ENCODE peak calls at places on chromosome 10, in seven cellular contexts. One of them, this sample, is unnamed.

GRCh38 chr10:43461950-43462349 is 25.0 kb downstream of the ZNF487 start:
- DNase-seq in endothelial cell: peak
- DNase-seq in left ventricle myocardium inferior: no peak
- DNase-seq in HepG2: peak
- DNase-seq in astrocyte of the spinal cord: peak
- DNase-seq in dorsolateral prefrontal cortex: no peak
- DNase-seq in cardiac muscle cell: peak
- DNase-seq in this sample: peak

GRCh38 chr10:124798364-124798763 is 3.3 kb upstream of the ABRAXAS2 start:
- DNase-seq in left ventricle myocardium inferior: no peak
- DNase-seq in astrocyte of the spinal cord: no peak
- DNase-seq in HepG2: no peak
- DNase-seq in dorsolateral prefrontal cortex: no peak
- DNase-seq in endothelial cell: no peak
- DNase-seq in cardiac muscle cell: no peak
- DNase-seq in this sample: no peak

GRCh38 chr10:91495402-91495801 is 85.3 kb downstream of the HECTD2 start:
- DNase-seq in endothelial cell: no peak
- DNase-seq in astrocyte of the spinal cord: no peak
- DNase-seq in dorsolateral prefrontal cortex: no peak
- DNase-seq in HepG2: no peak
- DNase-seq in cardiac muscle cell: no peak
- DNase-seq in left ventricle myocardium inferior: no peak
- DNase-seq in this sample: no peak

GRCh38 chr10:62759599-62760175 is 44.8 kb upstream of the ADO start:
- DNase-seq in cardiac muscle cell: no peak
- DNase-seq in astrocyte of the spinal cord: no peak
- DNase-seq in dorsolateral prefrontal cortex: no peak
- DNase-seq in HepG2: no peak
- DNase-seq in endothelial cell: no peak
- DNase-seq in left ventricle myocardium inferior: no peak
- DNase-seq in this sample: no peak

GRCh38 chr10:110918269-110918632 is 729 bp downstream of the BBIP1 start:
- DNase-seq in left ventricle myocardium inferior: peak
- DNase-seq in HepG2: peak
- DNase-seq in dorsolateral prefrontal cortex: no peak
- DNase-seq in endothelial cell: no peak
- DNase-seq in cardiac muscle cell: no peak
- DNase-seq in astrocyte of the spinal cord: peak
- DNase-seq in this sample: peak

GRCh38 chr10:83764681-83765080 is 374.6 kb upstream of the GHITM start:
- DNase-seq in endothelial cell: no peak
- DNase-seq in left ventricle myocardium inferior: no peak
- DNase-seq in cardiac muscle cell: peak
- DNase-seq in astrocyte of the spinal cord: peak
- DNase-seq in HepG2: no peak
- DNase-seq in dorsolateral prefrontal cortex: no peak
- DNase-seq in this sample: no peak

GRCh38 chr10:24462340-24462739 is 253.4 kb downstream of the KIAA1217 start:
- DNase-seq in left ventricle myocardium inferior: no peak
- DNase-seq in astrocyte of the spinal cord: no peak
- DNase-seq in dorsolateral prefrontal cortex: no peak
- DNase-seq in HepG2: no peak
- DNase-seq in endothelial cell: no peak
- DNase-seq in cardiac muscle cell: no peak
- DNase-seq in this sample: no peak

GRCh38 chr10:87636313-87636915 is 23.3 kb upstream of the PAPSS2 start:
- DNase-seq in endothelial cell: no peak
- DNase-seq in HepG2: no peak
- DNase-seq in left ventricle myocardium inferior: no peak
- DNase-seq in astrocyte of the spinal cord: no peak
- DNase-seq in cardiac muscle cell: no peak
- DNase-seq in dorsolateral prefrontal cortex: no peak
- DNase-seq in this sample: no peak

GRCh38 chr10:88019753-88020152 is 156.3 kb downstream of the PTEN start:
- DNase-seq in cardiac muscle cell: no peak
- DNase-seq in dorsolateral prefrontal cortex: no peak
- DNase-seq in endothelial cell: no peak
- DNase-seq in HepG2: no peak
- DNase-seq in astrocyte of the spinal cord: no peak
- DNase-seq in left ventricle myocardium inferior: no peak
- DNase-seq in this sample: no peak

GRCh38 chr10:37976091-37976879 is at the start of gene ZNF25:
- DNase-seq in HepG2: peak
- DNase-seq in endothelial cell: peak
- DNase-seq in dorsolateral prefrontal cortex: peak
- DNase-seq in astrocyte of the spinal cord: peak
- DNase-seq in left ventricle myocardium inferior: peak
- DNase-seq in cardiac muscle cell: peak
- DNase-seq in this sample: peak

GRCh38 chr10:77493851-77494788 is 143.5 kb downstream of the KCNMA1 start:
- DNase-seq in HepG2: peak
- DNase-seq in left ventricle myocardium inferior: no peak
- DNase-seq in cardiac muscle cell: peak
- DNase-seq in dorsolateral prefrontal cortex: no peak
- DNase-seq in endothelial cell: peak
- DNase-seq in astrocyte of the spinal cord: peak
- DNase-seq in this sample: no peak

GRCh38 chr10:15123749-15124184 is 26.6 kb downstream of the RPP38 start:
- DNase-seq in endothelial cell: no peak
- DNase-seq in cardiac muscle cell: peak
- DNase-seq in HepG2: no peak
- DNase-seq in astrocyte of the spinal cord: peak
- DNase-seq in dorsolateral prefrontal cortex: no peak
- DNase-seq in left ventricle myocardium inferior: no peak
- DNase-seq in this sample: peak

GRCh38 chr10:64506963-64507362 is 985.8 kb downstream of the REEP3 start:
- DNase-seq in left ventricle myocardium inferior: no peak
- DNase-seq in dorsolateral prefrontal cortex: no peak
- DNase-seq in endothelial cell: no peak
- DNase-seq in cardiac muscle cell: no peak
- DNase-seq in HepG2: no peak
- DNase-seq in astrocyte of the spinal cord: no peak
- DNase-seq in this sample: no peak

GRCh38 chr10:11533328-11533781 is 78.1 kb downstream of the USP6NL start:
- DNase-seq in dorsolateral prefrontal cortex: no peak
- DNase-seq in endothelial cell: peak
- DNase-seq in astrocyte of the spinal cord: no peak
- DNase-seq in cardiac muscle cell: peak
- DNase-seq in HepG2: peak
- DNase-seq in left ventricle myocardium inferior: no peak
- DNase-seq in this sample: no peak
- TF ChIP-seq CTCF in dorsolateral prefrontal cortex: no peak
- TF ChIP-seq CTCF in endothelial cell: peak
- TF ChIP-seq CTCF in astrocyte of the spinal cord: peak
- TF ChIP-seq CTCF in cardiac muscle cell: peak
- TF ChIP-seq CTCF in HepG2: no peak
- TF ChIP-seq CTCF in left ventricle myocardium inferior: peak
- TF ChIP-seq CTCF in this sample: no peak

GRCh38 chr10:29534590-29534989 is 100.2 kb downstream of the SVIL start:
- DNase-seq in HepG2: no peak
- DNase-seq in cardiac muscle cell: no peak
- DNase-seq in endothelial cell: no peak
- DNase-seq in astrocyte of the spinal cord: no peak
- DNase-seq in dorsolateral prefrontal cortex: no peak
- DNase-seq in left ventricle myocardium inferior: no peak
- DNase-seq in this sample: no peak

GRCh38 chr10:29533696-29534285 is 101.0 kb downstream of the SVIL start:
- DNase-seq in left ventricle myocardium inferior: no peak
- DNase-seq in endothelial cell: no peak
- DNase-seq in astrocyte of the spinal cord: no peak
- DNase-seq in dorsolateral prefrontal cortex: no peak
- DNase-seq in cardiac muscle cell: no peak
- DNase-seq in HepG2: no peak
- DNase-seq in this sample: no peak

GRCh38 chr10:29537799-29538198 is 97.0 kb downstream of the SVIL start:
- DNase-seq in HepG2: no peak
- DNase-seq in cardiac muscle cell: no peak
- DNase-seq in astrocyte of the spinal cord: no peak
- DNase-seq in left ventricle myocardium inferior: no peak
- DNase-seq in endothelial cell: no peak
- DNase-seq in dorsolateral prefrontal cortex: no peak
- DNase-seq in this sample: no peak

GRCh38 chr10:29535012-29535777 is 99.6 kb downstream of the SVIL start:
- DNase-seq in astrocyte of the spinal cord: peak
- DNase-seq in dorsolateral prefrontal cortex: peak
- DNase-seq in HepG2: peak
- DNase-seq in cardiac muscle cell: peak
- DNase-seq in endothelial cell: peak
- DNase-seq in left ventricle myocardium inferior: peak
- DNase-seq in this sample: no peak

DNA sequence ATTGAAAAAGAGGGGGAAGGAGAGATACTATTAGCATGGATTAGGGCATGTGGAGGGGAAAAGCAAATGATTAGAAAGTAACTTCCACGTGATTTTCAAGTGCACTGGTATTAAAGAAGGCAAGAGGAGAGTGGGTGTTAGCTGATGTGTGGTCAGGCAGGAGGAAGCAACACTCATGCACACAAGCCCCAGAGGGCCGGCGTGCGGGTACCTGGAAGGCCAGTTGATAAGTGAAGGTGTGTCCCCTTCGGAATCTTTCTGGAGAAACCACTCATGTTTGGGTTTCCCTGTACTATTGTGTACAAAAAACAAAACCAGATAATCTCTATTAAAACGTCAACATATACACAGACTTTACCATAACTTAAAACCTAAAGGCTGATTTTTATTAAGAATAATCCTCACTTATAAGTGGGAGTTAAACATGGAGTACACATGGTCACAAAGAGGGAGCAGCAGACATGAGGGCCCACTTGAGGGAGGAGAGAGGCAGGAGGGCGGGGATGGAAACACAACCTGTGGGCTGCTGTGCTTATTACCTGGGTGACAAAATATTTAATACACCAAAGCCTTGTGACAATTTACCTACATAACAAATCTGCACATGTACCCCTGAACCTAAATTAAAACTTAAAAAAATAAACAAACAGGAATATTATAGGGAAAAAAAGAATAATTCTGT is 98.9 kb downstream of the SVIL start:
- DNase-seq in astrocyte of the spinal cord: no peak
- DNase-seq in left ventricle myocardium inferior: no peak
- DNase-seq in HepG2: no peak
- DNase-seq in endothelial cell: no peak
- DNase-seq in cardiac muscle cell: no peak
- DNase-seq in dorsolateral prefrontal cortex: no peak
- DNase-seq in this sample: no peak
- TF ChIP-seq CTCF in astrocyte of the spinal cord: no peak
- TF ChIP-seq CTCF in left ventricle myocardium inferior: no peak
- TF ChIP-seq CTCF in HepG2: no peak
- TF ChIP-seq CTCF in endothelial cell: no peak
- TF ChIP-seq CTCF in cardiac muscle cell: no peak
- TF ChIP-seq CTCF in dorsolateral prefrontal cortex: peak
- TF ChIP-seq CTCF in this sample: no peak

GRCh38 chr10:103868200-103868599 is 12.8 kb upstream of the SH3PXD2A start:
- DNase-seq in left ventricle myocardium inferior: no peak
- DNase-seq in dorsolateral prefrontal cortex: no peak
- DNase-seq in endothelial cell: no peak
- DNase-seq in astrocyte of the spinal cord: no peak
- DNase-seq in HepG2: no peak
- DNase-seq in cardiac muscle cell: no peak
- DNase-seq in this sample: no peak

GRCh38 chr10:103869336-103869735 is 14.0 kb upstream of the SH3PXD2A start:
- DNase-seq in endothelial cell: no peak
- DNase-seq in HepG2: no peak
- DNase-seq in left ventricle myocardium inferior: no peak
- DNase-seq in dorsolateral prefrontal cortex: no peak
- DNase-seq in astrocyte of the spinal cord: no peak
- DNase-seq in cardiac muscle cell: no peak
- DNase-seq in this sample: no peak

GRCh38 chr10:103872137-103872933 is 17.0 kb upstream of the SH3PXD2A start:
- DNase-seq in HepG2: no peak
- DNase-seq in left ventricle myocardium inferior: no peak
- DNase-seq in dorsolateral prefrontal cortex: no peak
- DNase-seq in cardiac muscle cell: no peak
- DNase-seq in astrocyte of the spinal cord: no peak
- DNase-seq in endothelial cell: no peak
- DNase-seq in this sample: no peak

GRCh38 chr10:103871006-103871405 is 15.6 kb upstream of the SH3PXD2A start:
- DNase-seq in dorsolateral prefrontal cortex: no peak
- DNase-seq in endothelial cell: no peak
- DNase-seq in left ventricle myocardium inferior: no peak
- DNase-seq in cardiac muscle cell: no peak
- DNase-seq in HepG2: no peak
- DNase-seq in astrocyte of the spinal cord: no peak
- DNase-seq in this sample: no peak

DNA sequence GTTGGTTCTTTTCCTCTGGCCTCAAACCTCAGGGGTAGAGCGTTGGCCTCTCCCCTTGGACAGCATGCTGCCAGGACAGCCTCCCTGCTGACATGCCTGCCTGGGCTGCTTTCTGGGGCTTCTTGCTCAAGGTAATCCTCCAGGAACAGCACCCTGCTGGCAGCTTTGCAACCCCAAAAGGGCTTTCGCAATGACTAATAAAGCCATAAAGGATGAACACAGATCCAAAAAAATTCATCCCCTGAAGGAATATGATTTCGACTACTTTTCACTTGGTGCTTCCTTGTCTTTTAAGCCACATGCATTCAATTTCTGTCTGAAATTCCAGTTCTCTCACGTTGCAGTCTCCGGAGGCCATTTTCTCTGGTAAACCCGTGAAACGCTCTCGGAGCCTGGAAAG is 15.1 kb upstream of the SH3PXD2A start:
- DNase-seq in endothelial cell: no peak
- DNase-seq in dorsolateral prefrontal cortex: no peak
- DNase-seq in left ventricle myocardium inferior: no peak
- DNase-seq in cardiac muscle cell: peak
- DNase-seq in astrocyte of the spinal cord: peak
- DNase-seq in HepG2: no peak
- DNase-seq in this sample: no peak
- TF ChIP-seq CTCF in endothelial cell: no peak
- TF ChIP-seq CTCF in dorsolateral prefrontal cortex: no peak
- TF ChIP-seq CTCF in left ventricle myocardium inferior: no peak
- TF ChIP-seq CTCF in cardiac muscle cell: no peak
- TF ChIP-seq CTCF in astrocyte of the spinal cord: no peak
- TF ChIP-seq CTCF in HepG2: no peak
- TF ChIP-seq CTCF in this sample: no peak

GRCh38 chr10:30491204-30491603 is 57.2 kb downstream of the MAP3K8 start:
- DNase-seq in HepG2: no peak
- DNase-seq in dorsolateral prefrontal cortex: no peak
- DNase-seq in endothelial cell: no peak
- DNase-seq in astrocyte of the spinal cord: no peak
- DNase-seq in cardiac muscle cell: peak
- DNase-seq in left ventricle myocardium inferior: no peak
- DNase-seq in this sample: no peak

GRCh38 chr10:30494558-30494957 is 60.6 kb downstream of the MAP3K8 start:
- DNase-seq in astrocyte of the spinal cord: no peak
- DNase-seq in HepG2: no peak
- DNase-seq in cardiac muscle cell: no peak
- DNase-seq in endothelial cell: no peak
- DNase-seq in left ventricle myocardium inferior: no peak
- DNase-seq in dorsolateral prefrontal cortex: no peak
- DNase-seq in this sample: no peak

GRCh38 chr10:30491832-30492530 is 58.0 kb downstream of the MAP3K8 start:
- DNase-seq in cardiac muscle cell: no peak
- DNase-seq in left ventricle myocardium inferior: no peak
- DNase-seq in astrocyte of the spinal cord: no peak
- DNase-seq in HepG2: no peak
- DNase-seq in dorsolateral prefrontal cortex: no peak
- DNase-seq in endothelial cell: no peak
- DNase-seq in this sample: no peak

GRCh38 chr10:30495687-30496086 is 61.7 kb downstream of the MAP3K8 start:
- DNase-seq in cardiac muscle cell: no peak
- DNase-seq in HepG2: no peak
- DNase-seq in astrocyte of the spinal cord: no peak
- DNase-seq in dorsolateral prefrontal cortex: no peak
- DNase-seq in left ventricle myocardium inferior: no peak
- DNase-seq in endothelial cell: no peak
- DNase-seq in this sample: no peak

GRCh38 chr10:30493609-30494530 is 59.9 kb downstream of the MAP3K8 start:
- DNase-seq in cardiac muscle cell: peak
- DNase-seq in endothelial cell: no peak
- DNase-seq in dorsolateral prefrontal cortex: no peak
- DNase-seq in astrocyte of the spinal cord: no peak
- DNase-seq in left ventricle myocardium inferior: peak
- DNase-seq in HepG2: peak
- DNase-seq in this sample: no peak
- TF ChIP-seq CTCF in cardiac muscle cell: peak
- TF ChIP-seq CTCF in endothelial cell: no peak
- TF ChIP-seq CTCF in dorsolateral prefrontal cortex: no peak
- TF ChIP-seq CTCF in astrocyte of the spinal cord: no peak
- TF ChIP-seq CTCF in left ventricle myocardium inferior: no peak
- TF ChIP-seq CTCF in HepG2: peak
- TF ChIP-seq CTCF in this sample: no peak